ENCODE peak calls at places on chromosomes 3 and 15, in nine cellular contexts. X is MM.1S, M is progenitor cell of endocrine pancreas, R is anterior cingulate cortex, G is occipital lobe, W is lung, N is HTR-8/SVneo, Y is germinal center, L is left colon. B is an unnamed sample.

GRCh38 chr3:43587303-43587702 is 34.5 kb downstream of the ANO10 start:
- DNase-seq in N (no peak), G (no peak), L (no peak), X (no peak), W (no peak), Y (no peak), R (no peak), M (no peak), B (no peak)

GRCh38 chr15:39511000-39511914 is 69.6 kb upstream of the THBS1 start:
- DNase-seq in Y (no peak), M (no peak), N (peak; percentile 62), W (no peak), X (no peak), G (no peak), L (no peak), R (no peak), B (no peak)

GRCh38 chr3:11610044-11610671 is 33.6 kb downstream of the VGLL4 start:
- DNase-seq in Y (no peak), M (no peak), L (no peak), N (peak; percentile 41), G (no peak), R (no peak), W (no peak), X (no peak), B (no peak)

GRCh38 chr15:65937476-65937875 is 68.2 kb downstream of the RAB11A start:
- DNase-seq in M (no peak), Y (no peak), W (peak; percentile 49), G (peak; percentile 18), R (peak; percentile 3), L (no peak), N (no peak), X (no peak), B (no peak)

GRCh38 chr3:185930393-185931107 is 7.3 kb downstream of the TRA2B start:
- DNase-seq in G (no peak), R (no peak), X (no peak), W (no peak), M (no peak), L (no peak), N (no peak), Y (no peak), B (no peak)

GRCh38 chr3:9322780-9323179 is 40.1 kb upstream of the THUMPD3 start:
- DNase-seq in L (no peak), G (no peak), X (no peak), M (no peak), R (no peak), W (no peak), N (no peak), Y (no peak), B (no peak)

GRCh38 chr15:90337256-90337655 is 14.8 kb upstream of the ZNF774 start:
- DNase-seq in L (no peak), N (no peak), R (no peak), Y (no peak), X (no peak), W (no peak), G (no peak), M (no peak), B (no peak)

GRCh38 chr3:120070263-120070981 is 23.8 kb downstream of the GSK3B start:
- DNase-seq in L (no peak), N (no peak), X (no peak), M (no peak), R (no peak), G (no peak), W (no peak), Y (no peak), B (no peak)

GRCh38 chr3:32249184-32249782 is 10.8 kb downstream of the CMTM8 start:
- DNase-seq in X (no peak), Y (no peak), G (no peak), N (peak; percentile 75), R (no peak), W (no peak), M (no peak), L (no peak), B (no peak)

GRCh38 chr3:172098698-172099494 is 59.5 kb downstream of the FNDC3B start:
- DNase-seq in G (no peak), L (no peak), X (no peak), Y (no peak), M (peak; percentile 11), N (no peak), R (no peak), W (no peak), B (no peak)

GRCh38 chr3:52437326-52438103 is 7.4 kb downstream of the SEMA3G start:
- DNase-seq in N (no peak), R (no peak), Y (no peak), X (no peak), L (no peak), M (no peak), G (no peak), W (no peak), B (no peak)

GRCh38 chr3:183224581-183224980 is 28.5 kb upstream of the B3GNT5 start:
- DNase-seq in X (no peak), M (no peak), W (no peak), Y (no peak), L (no peak), R (no peak), N (no peak), G (no peak), B (no peak)

GRCh38 chr3:27578032-27578431 is 93.8 kb upstream of the SLC4A7 start:
- DNase-seq in X (no peak), W (no peak), M (no peak), N (no peak), G (no peak), Y (no peak), R (no peak), L (no peak), B (no peak)

GRCh38 chr3:167493240-167493639 is 19.4 kb upstream of the SERPINI2 start:
- DNase-seq in N (no peak), X (no peak), M (no peak), L (no peak), Y (no peak), G (no peak), W (no peak), R (no peak), B (no peak)

B was measured in NCI-H1930.